ENCODE peak calls at places on chromosomes 11 and 22, in six cellular contexts. Q is GM12878, E is transverse colon, X is suprapubic skin, W is vagina, M is HCT116. F is an unnamed sample.

GRCh38 chr11:21771097-21771496 is 421.8 kb upstream of the ANO5 start:
- DNase-seq in Q (no peak), E (no peak), X (no peak), W (no peak), M (no peak), F (no peak)

GRCh38 chr11:69166186-69167115 is 10.7 kb downstream of the SMIM38 start:
- DNase-seq in Q (peak; percentile 75), E (no peak), X (no peak), W (no peak), M (peak; percentile 35), F (peak; percentile 62)

GRCh38 chr11:60810583-60810982 is 25.4 kb downstream of the MS4A10 start:
- DNase-seq in Q (no peak), E (peak; percentile 43), X (no peak), W (no peak), M (no peak), F (no peak)

GRCh38 chr11:129093283-129093682 is 98.8 kb downstream of the ARHGAP32 start:
- DNase-seq in Q (no peak), E (no peak), X (no peak), W (no peak), M (no peak), F (no peak)

GRCh38 chr11:6667733-6668374 is 12.2 kb upstream of the DCHS1 start:
- DNase-seq in Q (peak; percentile 48), E (no peak), X (no peak), W (no peak), M (peak; percentile 38), F (no peak)

GRCh38 chr22:32531955-32532818 is 57.6 kb downstream of the FBXO7 start:
- DNase-seq in Q (no peak), E (peak; percentile 51), X (peak; percentile 96), W (no peak), M (no peak), F (no peak)

GRCh38 chr22:43867839-43868652 is 5.7 kb upstream of the SULT4A1 start:
- DNase-seq in Q (no peak), E (peak; percentile 34), X (no peak), W (no peak), M (no peak), F (peak; percentile 75)

GRCh38 chr22:38313384-38313955 is 3.8 kb downstream of the CSNK1E start:
- DNase-seq in Q (peak; percentile 35), E (peak; percentile 75), X (no peak), W (no peak), M (no peak), F (peak; percentile 85)

GRCh38 chr11:44611088-44611487 is 45.6 kb downstream of the CD82 start:
- DNase-seq in Q (no peak), E (no peak), X (no peak), W (no peak), M (no peak), F (no peak)

GRCh38 chr11:44610556-44610955 is 45.1 kb downstream of the CD82 start:
- DNase-seq in Q (no peak), E (no peak), X (no peak), W (no peak), M (no peak), F (no peak)

GRCh38 chr11:44609783-44610155 is 44.3 kb downstream of the CD82 start:
- DNase-seq in Q (no peak), E (no peak), X (no peak), W (no peak), M (no peak), F (no peak)

GRCh38 chr11:44613081-44613628 is 47.7 kb downstream of the CD82 start:
- DNase-seq in Q (no peak), E (no peak), X (no peak), W (no peak), M (no peak), F (no peak)

DNA sequence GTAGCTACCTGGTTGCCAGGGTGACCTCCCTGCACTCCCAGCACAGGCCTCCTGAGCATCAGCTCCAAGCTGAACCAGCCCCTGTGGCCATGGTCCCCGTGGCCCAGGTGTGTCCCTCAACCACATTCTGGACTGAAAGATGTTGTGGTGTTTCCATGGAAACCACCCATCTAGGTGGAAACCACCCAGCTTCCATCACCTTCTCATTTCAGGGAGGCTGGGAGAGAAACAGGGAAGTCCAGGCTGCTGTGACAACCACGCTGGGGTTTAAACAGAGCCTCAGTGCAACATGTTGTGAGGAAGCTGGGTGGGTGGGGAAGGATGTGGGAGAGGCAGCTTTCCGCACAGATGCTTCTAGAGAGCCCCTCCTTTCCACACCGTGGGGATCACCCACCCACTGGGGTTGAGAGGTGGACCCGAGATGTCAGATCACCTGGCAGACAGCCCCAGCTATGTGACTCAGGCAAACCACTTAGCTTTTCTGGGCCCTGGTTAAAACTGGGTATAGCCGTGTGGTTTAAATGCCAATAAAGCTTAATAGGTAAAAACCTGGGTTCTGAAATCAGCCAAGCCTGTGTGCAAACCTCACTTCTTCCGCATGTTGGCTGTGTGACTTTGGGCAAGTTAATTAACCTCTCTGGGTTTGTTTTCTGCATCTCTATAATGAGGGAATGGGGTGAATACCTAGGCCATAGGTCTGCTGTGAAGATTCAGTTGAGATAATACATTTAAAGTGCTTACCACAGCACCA is 46.4 kb downstream of the CD82 start:
- DNase-seq in Q (peak; percentile 86), E (peak; percentile 26), X (no peak), W (no peak), M (no peak), F (peak; percentile 90)
- TF ChIP-seq POLR2A in Q (no peak), E (no peak), X (no peak), W (no peak), M (no peak), F (no peak)

GRCh38 chr11:126113963-126114362 is 51.3 kb upstream of the CDON start:
- DNase-seq in Q (no peak), E (no peak), X (no peak), W (no peak), M (no peak), F (peak; percentile 28)
- H3K4me1 ChIP-seq in Q (peaks cover 5% of the 10 kb centered on the region), E (peaks cover 38% of the 10 kb centered on the region), X (peaks cover 47% of the 10 kb centered on the region), W (peaks cover 43% of the 10 kb centered on the region), M (peaks cover 11% of the 10 kb centered on the region), F (no peaks in the 10 kb centered on the region)

DNA sequence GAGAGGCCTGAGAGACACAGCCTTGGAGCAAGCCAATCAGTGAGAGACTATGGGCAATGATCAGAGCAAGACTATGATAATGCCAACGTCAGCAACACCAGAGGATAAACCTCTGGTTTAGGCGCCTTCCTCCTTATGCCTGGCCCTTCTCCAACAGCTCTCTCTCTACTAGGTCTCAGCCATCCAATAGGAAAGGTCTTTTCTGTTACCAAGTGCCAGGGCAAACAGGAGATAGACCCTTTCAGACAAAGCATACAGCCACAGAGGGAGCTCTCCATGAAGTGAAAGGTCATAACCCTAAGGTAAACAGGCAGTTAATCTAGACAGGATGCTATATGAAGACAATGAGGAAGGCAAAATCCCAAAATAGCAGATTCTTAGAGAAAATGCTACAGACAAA is 9.5 kb downstream of the STK33 start:
- DNase-seq in Q (no peak), E (no peak), X (no peak), W (no peak), M (no peak), F (no peak)
- TF ChIP-seq POLR2AphosphoS5 in Q (no peak), E (no peak), X (no peak), W (no peak), M (no peak), F (no peak)

GRCh38 chr11:47186076-47186936 is at the start of gene PACSIN3:
- DNase-seq in Q (no peak), E (peak; percentile 61), X (no peak), W (no peak), M (no peak), F (peak; percentile 82)
- TF ChIP-seq POLR2A in Q (no peak), E (no peak), X (no peak), W (no peak), M (peak; percentile 32), F (no peak)

DNA sequence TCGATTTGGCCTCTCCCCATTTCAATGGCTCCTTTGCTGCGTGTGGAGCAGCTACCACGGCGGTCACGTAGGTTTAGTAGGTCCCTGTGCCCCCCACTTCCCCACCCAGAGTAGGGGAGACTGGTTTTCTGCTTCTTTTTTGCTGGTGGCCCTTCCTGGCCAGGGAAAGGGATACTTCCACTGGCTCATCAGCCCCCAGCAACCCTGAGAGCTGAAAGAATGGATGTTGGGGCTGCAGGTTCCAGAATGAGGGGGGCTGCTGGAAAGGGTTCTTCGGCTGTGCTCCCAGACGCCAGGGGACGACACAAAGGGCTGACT is 78.8 kb upstream of the WNT7B start:
- DNase-seq in Q (no peak), E (no peak), X (no peak), W (no peak), M (no peak), F (no peak)
- H3K4me1 ChIP-seq in Q (peaks cover 34% of the 10 kb centered on the region), E (peaks cover 74% of the 10 kb centered on the region), X (peaks cover 95% of the 10 kb centered on the region), W (peaks cover 92% of the 10 kb centered on the region), M (peaks cover 19% of the 10 kb centered on the region), F (peaks cover 50% of the 10 kb centered on the region)

GRCh38 chr22:31446767-31447166 is 42.9 kb downstream of the EIF4ENIF1 start:
- DNase-seq in Q (no peak), E (no peak), X (no peak), W (no peak), M (no peak), F (no peak)

GRCh38 chr22:31447337-31447736 is 42.3 kb downstream of the EIF4ENIF1 start:
- DNase-seq in Q (no peak), E (no peak), X (no peak), W (no peak), M (no peak), F (no peak)

GRCh38 chr22:31451709-31452571 is 37.7 kb downstream of the EIF4ENIF1 start:
- DNase-seq in Q (peak; percentile 15), E (no peak), X (no peak), W (no peak), M (peak; percentile 21), F (no peak)

GRCh38 chr22:31448382-31448781 is 41.3 kb downstream of the EIF4ENIF1 start:
- DNase-seq in Q (no peak), E (no peak), X (no peak), W (no peak), M (no peak), F (no peak)

GRCh38 chr22:31449521-31449920 is 40.1 kb downstream of the EIF4ENIF1 start:
- DNase-seq in Q (no peak), E (no peak), X (no peak), W (no peak), M (no peak), F (no peak)
- TF ChIP-seq POLR2AphosphoS5 in Q (no peak), E (no peak), X (no peak), W (no peak), M (no peak), F (no peak)

F was measured in spleen.